ENCODE peak calls at places on chromosomes 13 and 19, in six cellular contexts. W, Z, K, G, R and I are unnamed samples.

GRCh38 chr13:39012608-39013007 is 22.0 kb upstream of the STOML3 start:
- DNase-seq in W (no peak), R (no peak), K (no peak), Z (no peak), G (no peak), I (no peak)

GRCh38 chr13:113089693-113090414 is 15.7 kb upstream of the F7 start:
- DNase-seq in G (no peak), Z (no peak), R (no peak), W (no peak), K (no peak), I (no peak)

GRCh38 chr19:45251452-45252354 is 632 bp downstream of the MARK4 start:
- DNase-seq in K (peak; percentile 40), W (no peak), R (no peak), Z (no peak), G (peak; percentile 21), I (no peak)

GRCh38 chr13:75196112-75196855 is 285.7 kb downstream of the TBC1D4 start:
- DNase-seq in W (no peak), K (no peak), R (no peak), G (peak; percentile 53), Z (no peak), I (no peak)

GRCh38 chr19:40394816-40395210 is 4.8 kb upstream of the HIPK4 start:
- DNase-seq in Z (no peak), G (no peak), W (no peak), K (no peak), R (no peak), I (no peak)

GRCh38 chr13:87671824-87672603 is 843 bp downstream of the SLITRK5 start:
- DNase-seq in W (no peak), Z (no peak), R (no peak), K (no peak), G (no peak), I (no peak)

GRCh38 chr19:5038631-5039271 is 69.8 kb downstream of the KDM4B start:
- DNase-seq in K (no peak), W (no peak), R (no peak), Z (no peak), G (peak; percentile 40), I (no peak)

GRCh38 chr19:54889566-54889965 is 15.5 kb downstream of the FCAR start:
- DNase-seq in K (no peak), Z (no peak), R (no peak), G (no peak), W (no peak), I (peak; percentile 44)

GRCh38 chr13:99382428-99383133 is 75.4 kb upstream of the GPR183 start:
- DNase-seq in G (no peak), R (peak; percentile 70), W (no peak), K (no peak), Z (no peak), I (no peak)

GRCh38 chr19:16824658-16825311 is 4.4 kb upstream of the SIN3B start:
- DNase-seq in K (no peak), Z (no peak), W (no peak), G (peak; percentile 81), R (no peak), I (no peak)

GRCh38 chr19:47020132-47020805 is 632 bp downstream of the NPAS1 start:
- DNase-seq in W (no peak), R (no peak), G (no peak), K (no peak), Z (no peak), I (no peak)

GRCh38 chr19:45057444-45057843 is 18.6 kb downstream of the CLASRP start:
- DNase-seq in Z (no peak), G (no peak), R (no peak), W (no peak), K (no peak), I (no peak)

GRCh38 chr13:73222627-73223026 is 163.8 kb downstream of the KLF5 start:
- DNase-seq in K (no peak), R (no peak), Z (no peak), W (no peak), G (no peak), I (no peak)

GRCh38 chr19:45275370-45275971 is 24.4 kb downstream of the MARK4 start:
- DNase-seq in G (peak; percentile 11), K (no peak), R (no peak), W (no peak), Z (no peak), I (no peak)

GRCh38 chr19:29687897-29688728 is 22.9 kb downstream of the PLEKHF1 start:
- DNase-seq in W (no peak), K (no peak), R (no peak), Z (no peak), G (peak; percentile 84), I (no peak)

GRCh38 chr19:35271546-35271945 is 2.8 kb downstream of the USF2 start:
- DNase-seq in Z (no peak), G (no peak), R (no peak), K (no peak), W (no peak), I (no peak)

GRCh38 chr13:33518442-33518841 is 232.9 kb upstream of the STARD13 start:
- DNase-seq in K (no peak), R (no peak), G (no peak), Z (no peak), W (no peak), I (no peak)

DNA sequence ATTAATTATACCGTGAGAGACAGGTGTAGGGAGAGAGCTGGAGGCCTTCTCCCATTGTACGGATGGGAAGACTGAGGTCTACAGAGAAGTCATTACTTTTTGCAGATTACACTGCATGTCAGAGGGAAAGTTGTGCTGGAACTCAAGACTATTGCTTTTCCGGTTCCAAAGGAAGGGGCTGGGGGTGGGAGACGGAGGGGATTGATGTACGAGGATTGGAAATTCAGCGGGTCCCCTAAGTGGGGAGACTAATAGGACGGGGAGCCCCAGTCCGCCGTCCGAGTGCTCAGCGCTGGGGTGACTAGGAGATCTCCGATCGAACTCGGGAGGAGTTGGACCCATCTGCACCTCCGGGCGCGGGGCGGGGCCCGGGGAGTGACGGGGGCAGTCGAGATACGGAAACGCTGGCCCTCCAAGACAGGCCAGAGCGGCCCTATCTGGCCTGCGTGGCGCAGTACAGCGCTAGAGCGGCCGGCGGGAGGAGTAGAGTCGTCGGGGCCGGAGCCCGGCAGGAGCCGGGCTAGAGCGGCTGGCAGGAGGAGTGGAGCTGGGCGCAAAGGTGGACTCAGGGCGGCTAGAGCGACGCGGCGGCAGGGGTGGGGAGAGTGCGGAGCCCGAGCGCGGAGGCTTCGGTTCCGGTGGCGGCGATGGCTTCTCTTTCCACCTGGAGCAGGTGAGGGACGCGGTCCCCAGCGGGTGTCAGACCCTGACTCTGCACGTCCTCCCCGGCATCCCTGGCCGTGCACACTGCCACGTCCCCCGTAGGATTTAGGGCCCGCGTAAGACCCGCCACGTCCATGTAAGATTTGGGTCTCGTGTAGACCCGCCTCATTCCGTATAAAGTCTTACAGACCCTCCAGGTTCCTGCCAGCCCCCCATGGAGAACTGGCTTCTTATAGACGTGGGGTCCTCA is 1.1 kb downstream of the ARHGEF1 start:
- DNase-seq in W (peak; percentile 93), R (peak; percentile 97), Z (peak; percentile 94), G (peak; percentile 97), K (peak; percentile 98), I (peak; percentile 96)
- TF ChIP-seq CTCF in W (no peak), R (peak; percentile 40), Z (no peak), G (peak; percentile 16), K (no peak), I (peak; percentile 22)

GRCh38 chr19:10872551-10873107 is 1.3 kb downstream of the CARM1 start:
- DNase-seq in G (no peak), R (no peak), K (no peak), Z (no peak), W (no peak), I (no peak)
- TF ChIP-seq CTCF in G (no peak), R (no peak), K (no peak), Z (no peak), W (no peak), I (peak; percentile 12)

DNA sequence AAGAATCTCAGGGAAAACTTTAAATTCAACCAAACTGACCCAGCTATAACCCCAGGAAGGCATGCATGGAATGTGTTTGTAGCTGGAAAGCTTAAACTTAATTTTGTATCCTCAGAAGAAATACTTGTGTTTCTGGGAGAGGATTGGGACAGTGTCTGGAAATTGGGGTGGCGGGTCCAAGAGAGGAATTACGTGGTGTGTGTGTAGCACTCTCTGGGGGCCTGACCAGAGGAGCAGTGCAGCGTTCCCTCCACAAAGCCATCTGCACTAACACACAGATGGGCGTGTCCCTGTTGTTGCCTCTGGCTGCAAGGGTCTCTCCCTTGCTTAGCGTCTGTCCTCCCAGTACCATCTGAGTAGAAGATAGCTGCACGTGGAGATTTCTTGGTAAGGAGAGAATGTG is 6.4 kb downstream of the GARRE1 start:
- DNase-seq in K (no peak), R (no peak), Z (no peak), G (peak; percentile 42), W (no peak), I (no peak)
- TF ChIP-seq CTCF in K (no peak), R (no peak), Z (no peak), G (no peak), W (no peak), I (no peak)

GRCh38 chr19:2337329-2337707 is 8.8 kb downstream of the SPPL2B start:
- DNase-seq in R (no peak), Z (no peak), W (no peak), K (no peak), G (no peak), I (no peak)
- TF ChIP-seq CTCF in R (peak; percentile 41), Z (no peak), W (peak; percentile 10), K (no peak), G (no peak), I (peak; percentile 69)